ENCODE peak calls at places on chromosomes 11 and 22, in seven cellular contexts. W is K562, L is HEK293T, R is HepG2, K is HCT116, B is H1, I is GM12878. O is an unnamed sample.

GRCh38 chr22:33405194-33405593 is 347.0 kb upstream of the SYN3 start:
- DNase-seq in W (no peak), L (no peak), R (no peak), K (no peak), B (no peak), I (no peak), O (no peak)

GRCh38 chr22:33247758-33248157 is 189.6 kb upstream of the SYN3 start:
- DNase-seq in W (no peak), L (no peak), R (no peak), K (no peak), B (no peak), I (peak; percentile 81), O (no peak)

GRCh38 chr22:35212020-35212419 is 45.3 kb upstream of the HMGXB4 start:
- DNase-seq in W (peak; percentile 87), L (no peak), R (no peak), K (no peak), B (no peak), I (no peak), O (no peak)

GRCh38 chr22:36373258-36373579 is 14.5 kb downstream of the MYH9 start:
- DNase-seq in W (no peak), L (no peak), R (no peak), K (no peak), B (no peak), I (no peak), O (no peak)

GRCh38 chr11:77065878-77066228 is 918 bp upstream of the CAPN5 start:
- DNase-seq in W (no peak), L (no peak), R (no peak), K (no peak), B (no peak), I (no peak), O (peak; percentile 34)

GRCh38 chr22:33274214-33274828 is 216.1 kb upstream of the SYN3 start:
- DNase-seq in W (peak; percentile 35), L (peak; percentile 55), R (peak; percentile 27), K (no peak), B (peak; percentile 83), I (no peak), O (peak; percentile 73)

GRCh38 chr22:48418831-48419230 is 1408.8 kb downstream of the BRD1 start:
- DNase-seq in W (no peak), L (no peak), R (no peak), K (no peak), B (no peak), I (no peak), O (no peak)

GRCh38 chr11:84261707-84262106 is 975.5 kb upstream of the CCDC90B start:
- DNase-seq in W (no peak), L (no peak), R (no peak), K (no peak), B (peak; percentile 46), I (no peak), O (peak; percentile 38)

GRCh38 chr22:19756288-19757128 is 4.1 kb upstream of the TBX1 start:
- DNase-seq in W (peak; percentile 99), L (peak; percentile 73), R (peak; percentile 35), K (peak; percentile 34), B (peak; percentile 78), I (no peak), O (peak; percentile 70)

GRCh38 chr22:38313384-38313955 is 3.8 kb downstream of the CSNK1E start:
- DNase-seq in W (no peak), L (no peak), R (no peak), K (no peak), B (no peak), I (peak; percentile 35), O (no peak)

GRCh38 chr11:112345708-112346107 is 85.0 kb upstream of the PLET1 start:
- DNase-seq in W (peak; percentile 32), L (peak; percentile 37), R (no peak), K (no peak), B (peak; percentile 54), I (no peak), O (peak; percentile 42)
- TF ChIP-seq SP1 in W (no peak), L (no peak), R (no peak), K (no peak), B (no peak), I (no peak), O (no peak)

GRCh38 chr11:96426356-96427103 is 36.7 kb downstream of the JRKL start:
- DNase-seq in W (peak; percentile 41), L (peak; percentile 47), R (peak; percentile 27), K (peak; percentile 19), B (no peak), I (no peak), O (no peak)
- TF ChIP-seq SP1 in W (no peak), L (no peak), R (no peak), K (no peak), B (no peak), I (no peak), O (no peak)

DNA sequence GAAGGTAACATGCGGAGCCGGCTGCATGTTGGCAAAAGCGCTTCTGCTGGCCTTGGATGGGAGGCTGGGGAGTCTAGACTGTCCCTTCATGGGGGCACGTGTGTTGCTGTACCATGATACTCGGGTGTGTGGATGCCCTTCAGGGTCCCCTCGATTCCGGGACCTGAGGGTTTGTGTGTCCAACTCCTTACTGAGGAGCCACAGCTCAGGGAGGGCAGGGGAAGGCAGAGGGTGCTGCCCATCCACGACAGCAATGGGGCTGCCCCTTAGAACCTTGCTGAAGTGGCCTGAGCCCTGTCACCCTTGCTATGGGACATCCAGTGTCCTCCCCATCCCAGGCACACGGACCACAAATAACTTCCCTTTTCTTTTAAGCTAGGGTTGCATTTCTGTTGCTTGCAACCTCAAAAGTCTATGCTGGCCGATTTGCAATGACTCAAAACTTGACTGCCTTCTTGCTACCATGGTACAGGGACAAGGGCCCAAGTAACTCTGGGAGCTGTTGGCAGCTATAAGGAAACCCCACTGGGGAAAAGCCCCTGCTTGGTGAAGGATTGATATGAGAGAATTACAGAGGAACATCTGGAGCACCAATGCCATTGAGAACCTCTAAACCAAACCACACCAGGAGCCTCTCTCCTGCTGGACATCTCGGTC is 43.8 kb downstream of the RTL6 start:
- DNase-seq in W (no peak), L (no peak), R (no peak), K (no peak), B (no peak), I (no peak), O (no peak)
- TF ChIP-seq SP1 in W (no peak), L (no peak), R (no peak), K (no peak), B (no peak), I (no peak), O (no peak)

GRCh38 chr11:34839969-34840368 is 76.2 kb downstream of the APIP start:
- DNase-seq in W (no peak), L (no peak), R (no peak), K (no peak), B (no peak), I (no peak), O (no peak)

GRCh38 chr11:34840736-34841386 is 75.3 kb downstream of the APIP start:
- DNase-seq in W (peak; percentile 51), L (peak; percentile 60), R (peak; percentile 57), K (peak; percentile 62), B (no peak), I (no peak), O (peak; percentile 29)

GRCh38 chr11:34833602-34834001 is 82.6 kb downstream of the APIP start:
- DNase-seq in W (no peak), L (no peak), R (no peak), K (no peak), B (no peak), I (no peak), O (no peak)

GRCh38 chr11:34837246-34837856 is 78.8 kb downstream of the APIP start:
- DNase-seq in W (no peak), L (no peak), R (peak; percentile 50), K (no peak), B (no peak), I (no peak), O (peak; percentile 22)
- TF ChIP-seq SP1 in W (no peak), L (no peak), R (no peak), K (no peak), B (no peak), I (no peak), O (no peak)

O was measured in WTC11.